ENCODE peak calls at places on chromosomes 5 and 9, in five cellular contexts. One of them, this sample, is unnamed.

GRCh38 chr5:172920447-172920849 is 38.8 kb upstream of the RPL26L1 start:
- DNase-seq in activated T-cell treated with anti-CD3 and anti-CD28 coated beads for 4 hours: no peak
- DNase-seq in CD4-positive, CD25-positive, alpha-beta regulatory T cell: no peak
- DNase-seq in HFFc6: peak; percentile 92
- DNase-seq in B cell: no peak
- DNase-seq in this sample: no peak

GRCh38 chr9:99001892-99002291 is 58.2 kb downstream of the COL15A1 start:
- DNase-seq in activated T-cell treated with anti-CD3 and anti-CD28 coated beads for 4 hours: no peak
- DNase-seq in CD4-positive, CD25-positive, alpha-beta regulatory T cell: no peak
- DNase-seq in HFFc6: no peak
- DNase-seq in B cell: no peak
- DNase-seq in this sample: no peak

GRCh38 chr5:59587489-59588337 is 305.8 kb downstream of the PDE4D start:
- DNase-seq in activated T-cell treated with anti-CD3 and anti-CD28 coated beads for 4 hours: no peak
- DNase-seq in CD4-positive, CD25-positive, alpha-beta regulatory T cell: no peak
- DNase-seq in HFFc6: peak; percentile 9
- DNase-seq in B cell: no peak
- DNase-seq in this sample: peak; percentile 17

GRCh38 chr5:143562935-143563334 is 159.4 kb upstream of the NR3C1 start:
- DNase-seq in activated T-cell treated with anti-CD3 and anti-CD28 coated beads for 4 hours: no peak
- DNase-seq in CD4-positive, CD25-positive, alpha-beta regulatory T cell: no peak
- DNase-seq in HFFc6: no peak
- DNase-seq in B cell: no peak
- DNase-seq in this sample: no peak

GRCh38 chr9:130345993-130346385 is 80.4 kb downstream of the HMCN2 start:
- DNase-seq in activated T-cell treated with anti-CD3 and anti-CD28 coated beads for 4 hours: no peak
- DNase-seq in CD4-positive, CD25-positive, alpha-beta regulatory T cell: no peak
- DNase-seq in HFFc6: no peak
- DNase-seq in B cell: no peak
- DNase-seq in this sample: no peak

GRCh38 chr9:127313042-127313560 is 48.5 kb downstream of the GARNL3 start:
- DNase-seq in activated T-cell treated with anti-CD3 and anti-CD28 coated beads for 4 hours: no peak
- DNase-seq in CD4-positive, CD25-positive, alpha-beta regulatory T cell: no peak
- DNase-seq in HFFc6: no peak
- DNase-seq in B cell: no peak
- DNase-seq in this sample: no peak

GRCh38 chr5:16578474-16578883 is 38.3 kb downstream of the RETREG1 start:
- DNase-seq in activated T-cell treated with anti-CD3 and anti-CD28 coated beads for 4 hours: no peak
- DNase-seq in CD4-positive, CD25-positive, alpha-beta regulatory T cell: no peak
- DNase-seq in HFFc6: no peak
- DNase-seq in B cell: no peak
- DNase-seq in this sample: no peak

GRCh38 chr5:4614088-4614487 is 526.0 kb upstream of the ADAMTS16 start:
- DNase-seq in activated T-cell treated with anti-CD3 and anti-CD28 coated beads for 4 hours: no peak
- DNase-seq in CD4-positive, CD25-positive, alpha-beta regulatory T cell: no peak
- DNase-seq in HFFc6: no peak
- DNase-seq in B cell: no peak
- DNase-seq in this sample: no peak

GRCh38 chr5:100311811-100312210 is 223.4 kb upstream of the FAM174A start:
- DNase-seq in activated T-cell treated with anti-CD3 and anti-CD28 coated beads for 4 hours: no peak
- DNase-seq in CD4-positive, CD25-positive, alpha-beta regulatory T cell: no peak
- DNase-seq in HFFc6: no peak
- DNase-seq in B cell: no peak
- DNase-seq in this sample: no peak

GRCh38 chr9:129938291-129938979 is 103.2 kb downstream of the USP20 start:
- DNase-seq in activated T-cell treated with anti-CD3 and anti-CD28 coated beads for 4 hours: no peak
- DNase-seq in CD4-positive, CD25-positive, alpha-beta regulatory T cell: no peak
- DNase-seq in HFFc6: peak; percentile 52
- DNase-seq in B cell: no peak
- DNase-seq in this sample: no peak

GRCh38 chr5:91707521-91707841 is 324.4 kb upstream of the ARRDC3 start:
- DNase-seq in activated T-cell treated with anti-CD3 and anti-CD28 coated beads for 4 hours: no peak
- DNase-seq in CD4-positive, CD25-positive, alpha-beta regulatory T cell: no peak
- DNase-seq in HFFc6: no peak
- DNase-seq in B cell: no peak
- DNase-seq in this sample: no peak

GRCh38 chr5:76332102-76332501 is 71.0 kb upstream of the IQGAP2 start:
- DNase-seq in activated T-cell treated with anti-CD3 and anti-CD28 coated beads for 4 hours: no peak
- DNase-seq in CD4-positive, CD25-positive, alpha-beta regulatory T cell: no peak
- DNase-seq in HFFc6: no peak
- DNase-seq in B cell: no peak
- DNase-seq in this sample: peak; percentile 39

GRCh38 chr5:150321784-150322183 is 19.1 kb upstream of the ARSI start:
- DNase-seq in activated T-cell treated with anti-CD3 and anti-CD28 coated beads for 4 hours: no peak
- DNase-seq in CD4-positive, CD25-positive, alpha-beta regulatory T cell: no peak
- DNase-seq in HFFc6: no peak
- DNase-seq in B cell: no peak
- DNase-seq in this sample: no peak

GRCh38 chr5:159100928-159101646 is 1.4 kb upstream of the EBF1 start:
- DNase-seq in activated T-cell treated with anti-CD3 and anti-CD28 coated beads for 4 hours: no peak
- DNase-seq in CD4-positive, CD25-positive, alpha-beta regulatory T cell: no peak
- DNase-seq in HFFc6: no peak
- DNase-seq in B cell: peak; percentile 47
- DNase-seq in this sample: no peak

GRCh38 chr9:3768698-3769458 is 243.1 kb upstream of the RFX3 start:
- DNase-seq in activated T-cell treated with anti-CD3 and anti-CD28 coated beads for 4 hours: no peak
- DNase-seq in CD4-positive, CD25-positive, alpha-beta regulatory T cell: no peak
- DNase-seq in HFFc6: peak; percentile 83
- DNase-seq in B cell: no peak
- DNase-seq in this sample: peak; percentile 32

GRCh38 chr5:113330533-113331200 is 104.1 kb downstream of the TSSK1B start:
- DNase-seq in activated T-cell treated with anti-CD3 and anti-CD28 coated beads for 4 hours: no peak
- DNase-seq in CD4-positive, CD25-positive, alpha-beta regulatory T cell: no peak
- DNase-seq in HFFc6: peak; percentile 6
- DNase-seq in B cell: peak; percentile 29
- DNase-seq in this sample: peak; percentile 47

This sample was measured in mucosa of gallbladder.